ENCODE peak calls at places on chromosomes 1 and 21, in ten cellular contexts. Q is SHP77; J is K562; L is GM13977; M is NAMALWA; T is pancreas; N is AG08395; Z is CD8-positive, alpha-beta memory T cell; K is stimulated activated naive B cell treated with anti-CD40 and anti-IgM and Interleukin-4, amounts not matched to agents 10 μg/mL and 1 μg/mL and 100 μg/mL, for 72 hours; A is foreskin melanocyte. Y is an unnamed sample.

GRCh38 chr1:205456383-205456867 is 580 bp upstream of the BLACAT1 start:
- DNase-seq in Q (no peak), J (no peak), L (no peak), M (no peak), T (no peak), N (no peak), Z (no peak), K (no peak), A (no peak), Y (no peak)

GRCh38 chr1:221122501-221122900 is 243.3 kb downstream of the HLX start:
- DNase-seq in Q (no peak), J (no peak), L (no peak), M (no peak), T (no peak), N (no peak), Z (no peak), K (no peak), A (no peak), Y (no peak)

GRCh38 chr1:61104213-61104612 is 21.9 kb downstream of the NFIA start:
- DNase-seq in Q (no peak), J (no peak), L (no peak), M (no peak), T (no peak), N (no peak), Z (no peak), K (no peak), A (no peak), Y (no peak)

GRCh38 chr1:22861764-22862440 is 110.8 kb downstream of the LACTBL1 start:
- DNase-seq in Q (peak; percentile 29), J (peak; percentile 80), L (no peak), M (peak; percentile 26), T (no peak), N (peak; percentile 83), Z (no peak), K (no peak), A (peak; percentile 1), Y (no peak)

GRCh38 chr21:31897311-31897710 is 24.5 kb downstream of the HUNK start:
- DNase-seq in Q (no peak), J (no peak), L (no peak), M (no peak), T (no peak), N (peak; percentile 52), Z (no peak), K (no peak), A (no peak), Y (no peak)

GRCh38 chr1:88191917-88192316 is 492.2 kb upstream of the PKN2 start:
- DNase-seq in Q (no peak), J (no peak), L (peak; percentile 11), M (peak; percentile 75), T (no peak), N (no peak), Z (no peak), K (peak; percentile 2), A (no peak), Y (no peak)

GRCh38 chr1:226639631-226640061 is 91.1 kb downstream of the STUM start:
- DNase-seq in Q (no peak), J (no peak), L (no peak), M (no peak), T (no peak), N (no peak), Z (no peak), K (no peak), A (no peak), Y (no peak)

GRCh38 chr1:113872219-113872934 is 865 bp upstream of the PTPN22 start:
- DNase-seq in Q (no peak), J (no peak), L (no peak), M (peak; percentile 50), T (no peak), N (no peak), Z (peak; percentile 29), K (no peak), A (no peak), Y (no peak)

GRCh38 chr1:231170875-231171274 is 9.0 kb downstream of the TRIM67 start:
- DNase-seq in Q (no peak), J (no peak), L (no peak), M (peak; percentile 34), T (no peak), N (no peak), Z (no peak), K (no peak), A (no peak), Y (no peak)

GRCh38 chr1:3312894-3313578 is 141.4 kb upstream of the ARHGEF16 start:
- DNase-seq in Q (peak; percentile 3), J (peak; percentile 80), L (no peak), M (no peak), T (peak; percentile 66), N (peak; percentile 97), Z (no peak), K (peak; percentile 39), A (peak; percentile 83), Y (peak; percentile 20)

GRCh38 chr1:77288275-77288674 is 6.5 kb downstream of the AK5 start:
- DNase-seq in Q (no peak), J (no peak), L (no peak), M (no peak), T (no peak), N (no peak), Z (no peak), K (no peak), A (no peak), Y (no peak)

GRCh38 chr1:178238722-178239510 is 145.0 kb downstream of the RASAL2 start:
- DNase-seq in Q (no peak), J (no peak), L (no peak), M (no peak), T (no peak), N (peak; percentile 75), Z (no peak), K (no peak), A (peak; percentile 99), Y (no peak)

GRCh38 chr21:33334191-33334590 is 9.4 kb downstream of the IFNAR1 start:
- DNase-seq in Q (no peak), J (no peak), L (no peak), M (no peak), T (no peak), N (no peak), Z (no peak), K (no peak), A (no peak), Y (no peak)

GRCh38 chr1:167529829-167530474 is 11.6 kb upstream of the CD247 start:
- DNase-seq in Q (peak; percentile 28), J (peak; percentile 4), L (no peak), M (no peak), T (no peak), N (no peak), Z (no peak), K (no peak), A (peak; percentile 46), Y (no peak)